ENCODE peak calls at places on chromosomes 6 and 20, in eight cellular contexts. One of them, this sample, is unnamed.

GRCh38 chr20:62702886-62703852 is 5.5 kb upstream of the NTSR1 start:
- DNase-seq in amniotic stem cell: peak
- DNase-seq in cardiac fibroblast: peak
- DNase-seq in NCI-H187: no peak
- DNase-seq in CD14-positive monocyte: peak
- DNase-seq in GDM1: peak
- DNase-seq in IMR-90: peak
- DNase-seq in stimulated activated naive B cell treated with anti-CD40 and anti-IgM and Interleukin-4, amounts not matched to agents 10 μg/mL and 1 μg/mL and 100 μg/mL, for 72 hours: no peak
- DNase-seq in this sample: peak

GRCh38 chr6:88513920-88514319 is 347.8 kb upstream of the CNR1 start:
- DNase-seq in CD14-positive monocyte: no peak
- DNase-seq in GDM1: no peak
- DNase-seq in NCI-H187: no peak
- DNase-seq in stimulated activated naive B cell treated with anti-CD40 and anti-IgM and Interleukin-4, amounts not matched to agents 10 μg/mL and 1 μg/mL and 100 μg/mL, for 72 hours: no peak
- DNase-seq in cardiac fibroblast: no peak
- DNase-seq in amniotic stem cell: no peak
- DNase-seq in IMR-90: no peak
- DNase-seq in this sample: no peak

GRCh38 chr6:22882581-22882980 is 313.2 kb downstream of the HDGFL1 start:
- DNase-seq in stimulated activated naive B cell treated with anti-CD40 and anti-IgM and Interleukin-4, amounts not matched to agents 10 μg/mL and 1 μg/mL and 100 μg/mL, for 72 hours: no peak
- DNase-seq in amniotic stem cell: no peak
- DNase-seq in GDM1: no peak
- DNase-seq in CD14-positive monocyte: no peak
- DNase-seq in IMR-90: no peak
- DNase-seq in cardiac fibroblast: no peak
- DNase-seq in NCI-H187: no peak
- DNase-seq in this sample: no peak

GRCh38 chr6:75430631-75431345 is 62.8 kb downstream of the FILIP1 start:
- DNase-seq in GDM1: no peak
- DNase-seq in NCI-H187: no peak
- DNase-seq in CD14-positive monocyte: no peak
- DNase-seq in amniotic stem cell: no peak
- DNase-seq in IMR-90: no peak
- DNase-seq in cardiac fibroblast: peak
- DNase-seq in stimulated activated naive B cell treated with anti-CD40 and anti-IgM and Interleukin-4, amounts not matched to agents 10 μg/mL and 1 μg/mL and 100 μg/mL, for 72 hours: no peak
- DNase-seq in this sample: no peak

GRCh38 chr6:81562169-81562568 is 190.3 kb downstream of the TENT5A start:
- DNase-seq in IMR-90: peak
- DNase-seq in GDM1: no peak
- DNase-seq in cardiac fibroblast: peak
- DNase-seq in amniotic stem cell: peak
- DNase-seq in NCI-H187: no peak
- DNase-seq in CD14-positive monocyte: no peak
- DNase-seq in stimulated activated naive B cell treated with anti-CD40 and anti-IgM and Interleukin-4, amounts not matched to agents 10 μg/mL and 1 μg/mL and 100 μg/mL, for 72 hours: no peak
- DNase-seq in this sample: no peak

GRCh38 chr20:3312940-3313656 is 74.1 kb upstream of the SLC4A11 start:
- DNase-seq in amniotic stem cell: no peak
- DNase-seq in IMR-90: peak
- DNase-seq in CD14-positive monocyte: no peak
- DNase-seq in GDM1: no peak
- DNase-seq in cardiac fibroblast: peak
- DNase-seq in NCI-H187: no peak
- DNase-seq in stimulated activated naive B cell treated with anti-CD40 and anti-IgM and Interleukin-4, amounts not matched to agents 10 μg/mL and 1 μg/mL and 100 μg/mL, for 72 hours: no peak
- DNase-seq in this sample: no peak

GRCh38 chr6:108768792-108769524 is 79.3 kb upstream of the ARMC2 start:
- DNase-seq in CD14-positive monocyte: no peak
- DNase-seq in IMR-90: no peak
- DNase-seq in NCI-H187: no peak
- DNase-seq in GDM1: no peak
- DNase-seq in stimulated activated naive B cell treated with anti-CD40 and anti-IgM and Interleukin-4, amounts not matched to agents 10 μg/mL and 1 μg/mL and 100 μg/mL, for 72 hours: no peak
- DNase-seq in amniotic stem cell: no peak
- DNase-seq in cardiac fibroblast: no peak
- DNase-seq in this sample: no peak

GRCh38 chr20:17499041-17499440 is 32.1 kb downstream of the BFSP1 start:
- DNase-seq in IMR-90: peak
- DNase-seq in stimulated activated naive B cell treated with anti-CD40 and anti-IgM and Interleukin-4, amounts not matched to agents 10 μg/mL and 1 μg/mL and 100 μg/mL, for 72 hours: no peak
- DNase-seq in cardiac fibroblast: peak
- DNase-seq in amniotic stem cell: no peak
- DNase-seq in GDM1: no peak
- DNase-seq in CD14-positive monocyte: no peak
- DNase-seq in NCI-H187: no peak
- DNase-seq in this sample: no peak

GRCh38 chr6:107786709-107787588 is 37.2 kb downstream of the SCML4 start:
- DNase-seq in CD14-positive monocyte: no peak
- DNase-seq in NCI-H187: no peak
- DNase-seq in cardiac fibroblast: no peak
- DNase-seq in IMR-90: no peak
- DNase-seq in stimulated activated naive B cell treated with anti-CD40 and anti-IgM and Interleukin-4, amounts not matched to agents 10 μg/mL and 1 μg/mL and 100 μg/mL, for 72 hours: no peak
- DNase-seq in amniotic stem cell: no peak
- DNase-seq in GDM1: no peak
- DNase-seq in this sample: no peak